ENCODE peak calls at places on chromosomes 5 and 9, in seven cellular contexts. V is H1, L is HepG2, Q is HCT116, W is GM12878, J is endothelial cell of umbilical vein, I is K562. R is an unnamed sample.
A peak's percentile ranks its signal among the peaks of the same experiment; 100 is the strongest.

GRCh38 chr5:125331987-125332628 is 585.7 kb upstream of the ZNF608 start:
- DNase-seq in Q (no peak), J (no peak), W (no peak), I (no peak), L (no peak), V (no peak), R (no peak)

GRCh38 chr9:77013932-77014596 is 5.4 kb upstream of the FOXB2 start:
- DNase-seq in J (no peak), L (no peak), Q (no peak), I (no peak), W (no peak), V (no peak), R (no peak)

GRCh38 chr9:105833271-105833975 is 139.1 kb downstream of the TMEM38B start:
- DNase-seq in V (no peak), W (no peak), I (no peak), L (no peak), Q (no peak), J (no peak), R (no peak)

GRCh38 chr5:178625679-178626483 is 969 bp downstream of the CLK4 start:
- DNase-seq in W (no peak), I (peak; percentile 37), L (no peak), J (no peak), Q (no peak), V (no peak), R (no peak)

GRCh38 chr5:57172466-57172961 is 1.3 kb upstream of the GPBP1 start:
- DNase-seq in J (peak; percentile 61), I (no peak), Q (no peak), V (no peak), W (no peak), L (no peak), R (no peak)

GRCh38 chr5:107359033-107359915 is 311.5 kb downstream of the EFNA5 start:
- DNase-seq in V (no peak), I (no peak), J (peak; percentile 41), W (no peak), L (no peak), Q (no peak), R (peak; percentile 57)

GRCh38 chr5:53219174-53219573 is 109.6 kb upstream of the MOCS2 start:
- DNase-seq in L (no peak), I (no peak), V (no peak), W (no peak), Q (no peak), J (no peak), R (no peak)

GRCh38 chr5:85441138-85441537 is 1056.5 kb upstream of the EDIL3 start:
- DNase-seq in J (no peak), Q (no peak), I (no peak), V (no peak), W (no peak), L (no peak), R (no peak)

GRCh38 chr5:138032572-138033274 is at the start of gene FAM13B:
- DNase-seq in J (peak; percentile 80), V (peak; percentile 29), Q (peak; percentile 32), W (no peak), I (peak; percentile 94), L (peak; percentile 46), R (no peak)

GRCh38 chr5:161373345-161373707 is 173.2 kb downstream of the GABRB2 start:
- DNase-seq in L (no peak), J (no peak), Q (no peak), I (no peak), W (no peak), V (no peak), R (no peak)

GRCh38 chr9:35903049-35903448 is 3.0 kb upstream of the HRCT1 start:
- DNase-seq in V (no peak), I (peak; percentile 55), W (no peak), L (peak; percentile 65), J (peak; percentile 67), Q (peak; percentile 48), R (no peak)

GRCh38 chr9:543478-543877 is 298.0 kb upstream of the DMRT1 start:
- DNase-seq in V (no peak), Q (no peak), W (no peak), J (no peak), L (no peak), I (no peak), R (no peak)

GRCh38 chr5:40909723-40910122 is 426 bp downstream of the C7 start:
- DNase-seq in I (no peak), Q (no peak), V (no peak), W (no peak), L (peak; percentile 64), J (peak; percentile 35), R (no peak)

GRCh38 chr5:138967806-138968448 is 92.8 kb upstream of the LRRTM2 start:
- DNase-seq in Q (peak; percentile 18), V (no peak), I (no peak), W (no peak), L (peak; percentile 23), J (no peak), R (no peak)

GRCh38 chr9:134406366-134407122 is 80.3 kb downstream of the RXRA start:
- DNase-seq in L (no peak), I (no peak), J (no peak), W (no peak), V (no peak), Q (no peak), R (no peak)

GRCh38 chr9:134131471-134132207 is 4.2 kb upstream of the WDR5 start:
- DNase-seq in L (no peak), J (no peak), Q (no peak), I (no peak), V (no peak), W (no peak), R (no peak)

GRCh38 chr5:65742565-65743231 is 20.7 kb downstream of the NLN start:
- DNase-seq in L (peak; percentile 40), I (peak; percentile 51), J (peak; percentile 74), Q (peak; percentile 45), W (peak; percentile 21), V (no peak), R (peak; percentile 24)

GRCh38 chr9:81320909-81321482 is 368.4 kb downstream of the TLE1 start:
- DNase-seq in V (no peak), L (no peak), J (no peak), W (no peak), I (no peak), Q (no peak), R (no peak)

GRCh38 chr9:120017971-120018370 is 562.0 kb downstream of the CDK5RAP2 start:
- DNase-seq in J (no peak), Q (no peak), I (no peak), L (no peak), W (no peak), V (no peak), R (no peak)

GRCh38 chr5:160188151-160188967 is 40.9 kb upstream of the FABP6 start:
- DNase-seq in I (peak; percentile 69), L (no peak), Q (no peak), J (peak; percentile 32), W (no peak), V (no peak), R (peak; percentile 87)

GRCh38 chr9:108272350-108272899 is 583.4 kb downstream of the ACTL7B start:
- DNase-seq in Q (peak; percentile 38), I (peak; percentile 65), L (peak; percentile 16), V (no peak), W (no peak), J (peak; percentile 29), R (no peak)

GRCh38 chr5:177454397-177455035 is 7.9 kb downstream of the PRR7 start:
- DNase-seq in Q (peak; percentile 62), W (no peak), J (peak; percentile 92), L (peak; percentile 79), I (peak; percentile 98), V (no peak), R (no peak)
- TF ChIP-seq POLR2AphosphoS5 in Q (peak; percentile 62), W (no peak), J (peak; percentile 84), L (no peak), I (peak; percentile 49), V (peak; percentile 57), R (no peak)

GRCh38 chr9:137167113-137167751 is 2.6 kb downstream of the LRRC26 start:
- DNase-seq in Q (no peak), W (no peak), V (no peak), L (no peak), I (peak; percentile 41), J (no peak), R (no peak)

GRCh38 chr9:137168907-137169763 is 716 bp downstream of the LRRC26 start:
- DNase-seq in J (peak; percentile 39), W (no peak), Q (peak; percentile 65), I (no peak), L (peak; percentile 32), V (no peak), R (no peak)

GRCh38 chr9:137166242-137167112 is 3.4 kb downstream of the LRRC26 start:
- DNase-seq in W (no peak), J (no peak), L (no peak), Q (no peak), V (no peak), I (no peak), R (no peak)

GRCh38 chr9:137168575-137168906 is 1.3 kb downstream of the LRRC26 start:
- DNase-seq in I (no peak), V (no peak), L (no peak), Q (no peak), W (no peak), J (no peak), R (no peak)

GRCh38 chr9:137167752-137168574 is 1.9 kb downstream of the LRRC26 start:
- DNase-seq in L (no peak), I (peak; percentile 69), J (no peak), W (no peak), Q (no peak), V (no peak), R (no peak)
- TF ChIP-seq EZH2 in L (peak; percentile 83), I (no peak), J (peak; percentile 77), W (no peak), Q (no peak), V (peak; percentile 34), R (no peak)

GRCh38 chr5:141825836-141826560 is 52.2 kb downstream of the PCDH1 start:
- DNase-seq in J (no peak), L (no peak), I (peak; percentile 74), W (no peak), Q (no peak), V (no peak), R (no peak)
- H3K9ac ChIP-seq in J (no peak overlapping the region), L (no peak overlapping the region), I (no peak overlapping the region), W (no peak overlapping the region), Q (no peak overlapping the region), V (no peak overlapping the region), R (no peak overlapping the region)

GRCh38 chr5:141865406-141865805 is 12.8 kb downstream of the PCDH1 start:
- DNase-seq in V (no peak), W (no peak), J (no peak), Q (no peak), L (no peak), I (no peak), R (no peak)

GRCh38 chr5:141867139-141867538 is 11.1 kb downstream of the PCDH1 start:
- DNase-seq in L (no peak), V (no peak), W (no peak), I (no peak), Q (no peak), J (no peak), R (no peak)

GRCh38 chr5:141864371-141865370 is 13.5 kb downstream of the PCDH1 start:
- DNase-seq in I (no peak), Q (no peak), V (no peak), J (no peak), W (no peak), L (no peak), R (no peak)

GRCh38 chr5:141867651-141868050 is 10.6 kb downstream of the PCDH1 start:
- DNase-seq in I (no peak), L (no peak), V (no peak), W (no peak), Q (no peak), J (no peak), R (no peak)

DNA sequence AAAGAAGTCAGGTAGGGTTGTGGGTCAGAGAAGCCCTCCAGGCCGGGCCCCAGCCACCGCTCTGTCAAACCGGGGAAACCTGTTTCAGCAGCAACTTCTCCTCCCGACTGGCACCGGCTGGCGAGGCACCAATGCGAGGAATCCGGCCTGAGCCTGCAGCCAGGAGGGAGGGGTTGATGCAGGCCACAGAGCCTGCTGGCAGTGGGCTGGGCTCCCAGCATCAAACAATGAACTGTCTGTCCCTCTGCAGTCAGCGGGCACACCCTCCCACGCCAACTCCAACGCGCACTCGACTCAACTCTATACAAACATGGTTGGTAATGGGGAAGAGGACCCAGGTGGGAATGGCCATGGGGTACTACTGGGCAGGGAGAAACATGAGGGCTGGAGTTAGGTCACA is 12.1 kb downstream of the PCDH1 start:
- DNase-seq in L (peak; percentile 59), Q (peak; percentile 78), V (no peak), W (no peak), I (no peak), J (no peak), R (no peak)
- TF ChIP-seq POLR2AphosphoS5 in L (no peak), Q (peak; percentile 30), V (no peak), W (no peak), I (no peak), J (no peak), R (no peak)

R was measured in SK-N-MC.